ENCODE peak calls at places on chromosomes 6 and 20, in five cellular contexts. One of them, this sample, is unnamed.

GRCh38 chr20:2544211-2544610 is 7.8 kb downstream of the TMC2 start:
- DNase-seq in epithelial cell of proximal tubule: no peak
- DNase-seq in nephron progenitor cell: no peak
- DNase-seq in fibroblast of villous mesenchyme: no peak
- DNase-seq in WTC11: no peak
- DNase-seq in this sample: no peak

GRCh38 chr6:37600287-37600916 is 97.3 kb downstream of the MDGA1 start:
- DNase-seq in epithelial cell of proximal tubule: no peak
- DNase-seq in nephron progenitor cell: no peak
- DNase-seq in fibroblast of villous mesenchyme: no peak
- DNase-seq in WTC11: no peak
- DNase-seq in this sample: no peak

GRCh38 chr6:43222418-43223059 is 6.7 kb downstream of the DNPH1 start:
- DNase-seq in epithelial cell of proximal tubule: no peak
- DNase-seq in nephron progenitor cell: no peak
- DNase-seq in fibroblast of villous mesenchyme: no peak
- DNase-seq in WTC11: no peak
- DNase-seq in this sample: no peak

GRCh38 chr6:74448850-74449249 is 752.8 kb downstream of the CD109 start:
- DNase-seq in epithelial cell of proximal tubule: no peak
- DNase-seq in nephron progenitor cell: no peak
- DNase-seq in fibroblast of villous mesenchyme: no peak
- DNase-seq in WTC11: no peak
- DNase-seq in this sample: no peak

GRCh38 chr6:168851460-168852103 is 402.1 kb downstream of the THBS2 start:
- DNase-seq in epithelial cell of proximal tubule: no peak
- DNase-seq in nephron progenitor cell: no peak
- DNase-seq in fibroblast of villous mesenchyme: peak; percentile 28
- DNase-seq in WTC11: no peak
- DNase-seq in this sample: peak; percentile 14

GRCh38 chr6:86937219-86938079 is at the start of gene HTR1E:
- DNase-seq in epithelial cell of proximal tubule: no peak
- DNase-seq in nephron progenitor cell: peak; percentile 76
- DNase-seq in fibroblast of villous mesenchyme: peak; percentile 13
- DNase-seq in WTC11: no peak
- DNase-seq in this sample: peak; percentile 19

GRCh38 chr6:116011520-116011919 is 49.2 kb downstream of the FRK start:
- DNase-seq in epithelial cell of proximal tubule: no peak
- DNase-seq in nephron progenitor cell: no peak
- DNase-seq in fibroblast of villous mesenchyme: no peak
- DNase-seq in WTC11: no peak
- DNase-seq in this sample: no peak

GRCh38 chr6:130020106-130020851 is 1.9 kb downstream of the L3MBTL3 start:
- DNase-seq in epithelial cell of proximal tubule: no peak
- DNase-seq in nephron progenitor cell: peak; percentile 49
- DNase-seq in fibroblast of villous mesenchyme: no peak
- DNase-seq in WTC11: no peak
- DNase-seq in this sample: peak; percentile 19

GRCh38 chr20:60262967-60263603 is 304.9 kb downstream of the CDH26 start:
- DNase-seq in epithelial cell of proximal tubule: no peak
- DNase-seq in nephron progenitor cell: peak; percentile 42
- DNase-seq in fibroblast of villous mesenchyme: peak; percentile 5
- DNase-seq in WTC11: peak; percentile 73
- DNase-seq in this sample: no peak

GRCh38 chr20:35300469-35301262 is 8.4 kb upstream of the FAM83C start:
- DNase-seq in epithelial cell of proximal tubule: no peak
- DNase-seq in nephron progenitor cell: no peak
- DNase-seq in fibroblast of villous mesenchyme: no peak
- DNase-seq in WTC11: no peak
- DNase-seq in this sample: no peak

GRCh38 chr6:134175532-134176282 is 123.3 kb upstream of the SLC2A12 start:
- DNase-seq in epithelial cell of proximal tubule: no peak
- DNase-seq in nephron progenitor cell: no peak
- DNase-seq in fibroblast of villous mesenchyme: peak; percentile 77
- DNase-seq in WTC11: peak; percentile 66
- DNase-seq in this sample: peak; percentile 88

GRCh38 chr20:47143658-47144057 is 212.8 kb downstream of the ZMYND8 start:
- DNase-seq in epithelial cell of proximal tubule: no peak
- DNase-seq in nephron progenitor cell: no peak
- DNase-seq in fibroblast of villous mesenchyme: no peak
- DNase-seq in WTC11: no peak
- DNase-seq in this sample: no peak

GRCh38 chr20:5834436-5835005 is 84.3 kb downstream of the SHLD1 start:
- DNase-seq in epithelial cell of proximal tubule: no peak
- DNase-seq in nephron progenitor cell: no peak
- DNase-seq in fibroblast of villous mesenchyme: peak; percentile 53
- DNase-seq in WTC11: no peak
- DNase-seq in this sample: no peak
- TF ChIP-seq CTCF in epithelial cell of proximal tubule: no peak
- TF ChIP-seq CTCF in nephron progenitor cell: no peak
- TF ChIP-seq CTCF in fibroblast of villous mesenchyme: no peak
- TF ChIP-seq CTCF in WTC11: no peak
- TF ChIP-seq CTCF in this sample: no peak

GRCh38 chr20:63828951-63829350 is 2.1 kb downstream of the ZBTB46 start:
- DNase-seq in epithelial cell of proximal tubule: no peak
- DNase-seq in nephron progenitor cell: no peak
- DNase-seq in fibroblast of villous mesenchyme: no peak
- DNase-seq in WTC11: no peak
- DNase-seq in this sample: no peak
- TF ChIP-seq CTCF in epithelial cell of proximal tubule: no peak
- TF ChIP-seq CTCF in nephron progenitor cell: no peak
- TF ChIP-seq CTCF in fibroblast of villous mesenchyme: no peak
- TF ChIP-seq CTCF in WTC11: no peak
- TF ChIP-seq CTCF in this sample: no peak

GRCh38 chr6:83514877-83515466 is 2.6 kb downstream of the PRSS35 start:
- DNase-seq in epithelial cell of proximal tubule: peak; percentile 20
- DNase-seq in nephron progenitor cell: peak; percentile 34
- DNase-seq in fibroblast of villous mesenchyme: peak; percentile 74
- DNase-seq in WTC11: peak; percentile 16
- DNase-seq in this sample: peak; percentile 80
- TF ChIP-seq CTCF in epithelial cell of proximal tubule: peak; percentile 87
- TF ChIP-seq CTCF in nephron progenitor cell: peak; percentile 89
- TF ChIP-seq CTCF in fibroblast of villous mesenchyme: peak; percentile 83
- TF ChIP-seq CTCF in WTC11: peak; percentile 62
- TF ChIP-seq CTCF in this sample: peak; percentile 79

GRCh38 chr20:22437354-22437753 is 147.0 kb downstream of the FOXA2 start:
- DNase-seq in epithelial cell of proximal tubule: no peak
- DNase-seq in nephron progenitor cell: no peak
- DNase-seq in fibroblast of villous mesenchyme: no peak
- DNase-seq in WTC11: no peak
- DNase-seq in this sample: no peak

GRCh38 chr20:22442318-22442717 is 142.1 kb downstream of the FOXA2 start:
- DNase-seq in epithelial cell of proximal tubule: no peak
- DNase-seq in nephron progenitor cell: no peak
- DNase-seq in fibroblast of villous mesenchyme: no peak
- DNase-seq in WTC11: no peak
- DNase-seq in this sample: no peak

GRCh38 chr20:22438346-22438745 is 146.0 kb downstream of the FOXA2 start:
- DNase-seq in epithelial cell of proximal tubule: no peak
- DNase-seq in nephron progenitor cell: no peak
- DNase-seq in fibroblast of villous mesenchyme: no peak
- DNase-seq in WTC11: no peak
- DNase-seq in this sample: no peak

GRCh38 chr20:22438926-22439325 is 145.4 kb downstream of the FOXA2 start:
- DNase-seq in epithelial cell of proximal tubule: no peak
- DNase-seq in nephron progenitor cell: no peak
- DNase-seq in fibroblast of villous mesenchyme: no peak
- DNase-seq in WTC11: peak; percentile 48
- DNase-seq in this sample: no peak
- TF ChIP-seq CTCF in epithelial cell of proximal tubule: peak; percentile 37
- TF ChIP-seq CTCF in nephron progenitor cell: no peak
- TF ChIP-seq CTCF in fibroblast of villous mesenchyme: peak; percentile 22
- TF ChIP-seq CTCF in WTC11: no peak
- TF ChIP-seq CTCF in this sample: peak; percentile 16

GRCh38 chr6:57267586-57268293 is 45.6 kb upstream of the RAB23 start:
- DNase-seq in epithelial cell of proximal tubule: peak; percentile 81
- DNase-seq in nephron progenitor cell: peak; percentile 4
- DNase-seq in fibroblast of villous mesenchyme: peak; percentile 99
- DNase-seq in WTC11: peak; percentile 49
- DNase-seq in this sample: peak; percentile 100
- TF ChIP-seq CTCF in epithelial cell of proximal tubule: peak; percentile 77
- TF ChIP-seq CTCF in nephron progenitor cell: peak; percentile 33
- TF ChIP-seq CTCF in fibroblast of villous mesenchyme: peak; percentile 64
- TF ChIP-seq CTCF in WTC11: peak; percentile 42
- TF ChIP-seq CTCF in this sample: peak; percentile 59

DNA sequence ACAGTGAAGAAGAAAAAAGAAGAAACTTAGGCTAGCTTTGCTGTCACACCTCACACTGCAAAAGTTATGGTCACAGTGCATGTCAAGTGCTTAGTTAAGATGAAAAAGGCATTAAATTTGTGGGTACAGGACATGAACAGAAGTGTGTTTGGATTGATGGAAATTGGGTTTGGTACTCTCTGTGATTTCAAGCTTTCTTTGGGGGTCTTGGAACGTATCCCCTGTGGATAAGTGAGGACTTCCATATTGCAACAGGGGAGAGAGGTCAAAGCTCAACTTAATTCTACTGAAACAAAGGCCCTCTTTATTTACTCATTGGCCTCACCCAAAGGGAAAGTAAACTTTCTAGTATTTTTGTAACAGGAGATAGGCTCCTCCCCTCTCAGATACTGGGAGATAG is 138.3 kb upstream of the FUT9 start:
- DNase-seq in epithelial cell of proximal tubule: no peak
- DNase-seq in nephron progenitor cell: no peak
- DNase-seq in fibroblast of villous mesenchyme: no peak
- DNase-seq in WTC11: no peak
- DNase-seq in this sample: no peak
- TF ChIP-seq CTCF in epithelial cell of proximal tubule: no peak
- TF ChIP-seq CTCF in nephron progenitor cell: no peak
- TF ChIP-seq CTCF in fibroblast of villous mesenchyme: no peak
- TF ChIP-seq CTCF in WTC11: no peak
- TF ChIP-seq CTCF in this sample: no peak

DNA sequence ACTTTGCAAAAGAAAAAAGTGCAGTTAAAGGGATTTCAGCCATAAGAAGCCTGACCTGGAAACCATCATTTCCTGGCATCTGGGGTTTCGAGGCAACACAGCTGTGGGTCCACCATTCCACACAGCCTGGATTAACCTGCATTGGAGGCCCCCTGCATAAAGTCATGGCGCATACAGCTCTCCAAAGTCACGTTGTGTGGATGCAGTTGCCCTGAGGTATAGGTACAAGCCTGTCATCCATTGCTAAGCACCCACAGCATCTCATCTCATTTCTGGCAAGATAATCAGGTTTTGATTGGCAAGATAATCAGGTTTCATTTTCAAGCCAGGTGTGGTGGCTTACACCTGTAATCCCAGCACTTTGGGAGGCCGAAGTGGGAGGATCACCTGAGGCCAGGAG is 54.5 kb upstream of the TAGAP start:
- DNase-seq in epithelial cell of proximal tubule: no peak
- DNase-seq in nephron progenitor cell: no peak
- DNase-seq in fibroblast of villous mesenchyme: no peak
- DNase-seq in WTC11: no peak
- DNase-seq in this sample: no peak
- TF ChIP-seq CTCF in epithelial cell of proximal tubule: no peak
- TF ChIP-seq CTCF in nephron progenitor cell: no peak
- TF ChIP-seq CTCF in fibroblast of villous mesenchyme: no peak
- TF ChIP-seq CTCF in WTC11: no peak
- TF ChIP-seq CTCF in this sample: no peak

This sample was measured in cardiac fibroblast.